ENCODE peak calls at places on chromosomes 7 and 10, in seven cellular contexts. B, V, O, U, R, K and S are unnamed samples.

GRCh38 chr7:47454066-47454950 is 127.6 kb downstream of the TNS3 start:
- DNase-seq in U (no peak), V (no peak), R (no peak), O (no peak), B (peak; percentile 67), K (no peak), S (no peak)

GRCh38 chr10:8180756-8181155 is 126.3 kb downstream of the GATA3 start:
- DNase-seq in B (no peak), U (no peak), O (no peak), V (no peak), R (no peak), K (no peak), S (no peak)

GRCh38 chr10:15374156-15374555 is 3.1 kb upstream of the FAM171A1 start:
- DNase-seq in K (no peak), R (no peak), V (no peak), U (no peak), O (no peak), B (no peak), S (no peak)

GRCh38 chr7:106756884-106757283 is 95.9 kb upstream of the CCDC71L start:
- DNase-seq in V (no peak), U (no peak), O (no peak), B (no peak), K (no peak), R (no peak), S (no peak)

GRCh38 chr10:113991091-113991860 is 52.4 kb upstream of the ADRB1 start:
- DNase-seq in U (no peak), V (no peak), B (no peak), O (no peak), R (no peak), K (no peak), S (no peak)

GRCh38 chr7:132773527-132773956 is 197.3 kb upstream of the PLXNA4 start:
- DNase-seq in B (peak; percentile 59), R (no peak), V (no peak), O (no peak), K (no peak), U (no peak), S (no peak)

GRCh38 chr7:140889645-140890044 is 35.1 kb downstream of the BRAF start:
- DNase-seq in R (no peak), K (no peak), V (no peak), O (no peak), B (no peak), U (no peak), S (no peak)

GRCh38 chr7:6556196-6556595 is 4.9 kb upstream of the GRID2IP start:
- DNase-seq in O (no peak), V (no peak), B (no peak), U (no peak), K (peak; percentile 79), R (no peak), S (no peak)

DNA sequence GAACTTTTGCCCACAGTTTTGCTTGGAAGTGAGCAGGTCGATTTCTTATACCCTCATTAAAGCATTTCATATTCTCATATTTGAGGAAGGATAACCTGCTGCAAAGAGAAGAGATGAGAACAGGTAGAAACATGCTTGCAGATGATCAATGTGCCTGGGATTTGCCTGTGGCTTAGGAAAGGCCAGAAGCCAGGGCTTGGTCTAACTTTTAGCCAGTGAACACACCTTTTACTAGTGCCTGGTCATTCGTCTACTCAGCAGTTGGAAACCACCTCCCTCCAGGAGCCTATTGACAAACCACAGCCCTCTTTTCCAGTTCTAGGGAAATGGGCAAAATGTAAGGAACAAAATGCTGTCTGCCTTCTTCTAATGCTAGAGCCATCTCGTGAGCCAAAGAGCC is 518.3 kb downstream of the ADRA2A start:
- DNase-seq in R (no peak), O (no peak), U (no peak), V (no peak), K (no peak), B (no peak), S (no peak)
- H3K27ac ChIP-seq in R (no peak overlapping the region), O (no peak overlapping the region), U (no peak overlapping the region), V (no peak overlapping the region), K (no peak overlapping the region), B (no peak overlapping the region), S (no peak overlapping the region)

GRCh38 chr7:12217311-12217710 is 6.2 kb downstream of the TMEM106B start:
- DNase-seq in R (no peak), V (no peak), K (no peak), O (no peak), U (no peak), B (no peak), S (no peak)
- H3K9me3 ChIP-seq in R (no peaks in the 10 kb centered on the region), V (no peaks in the 10 kb centered on the region), K (no peaks in the 10 kb centered on the region), O (no peaks in the 10 kb centered on the region), U (no peaks in the 10 kb centered on the region), B (no peaks in the 10 kb centered on the region), S (no peaks in the 10 kb centered on the region)

DNA sequence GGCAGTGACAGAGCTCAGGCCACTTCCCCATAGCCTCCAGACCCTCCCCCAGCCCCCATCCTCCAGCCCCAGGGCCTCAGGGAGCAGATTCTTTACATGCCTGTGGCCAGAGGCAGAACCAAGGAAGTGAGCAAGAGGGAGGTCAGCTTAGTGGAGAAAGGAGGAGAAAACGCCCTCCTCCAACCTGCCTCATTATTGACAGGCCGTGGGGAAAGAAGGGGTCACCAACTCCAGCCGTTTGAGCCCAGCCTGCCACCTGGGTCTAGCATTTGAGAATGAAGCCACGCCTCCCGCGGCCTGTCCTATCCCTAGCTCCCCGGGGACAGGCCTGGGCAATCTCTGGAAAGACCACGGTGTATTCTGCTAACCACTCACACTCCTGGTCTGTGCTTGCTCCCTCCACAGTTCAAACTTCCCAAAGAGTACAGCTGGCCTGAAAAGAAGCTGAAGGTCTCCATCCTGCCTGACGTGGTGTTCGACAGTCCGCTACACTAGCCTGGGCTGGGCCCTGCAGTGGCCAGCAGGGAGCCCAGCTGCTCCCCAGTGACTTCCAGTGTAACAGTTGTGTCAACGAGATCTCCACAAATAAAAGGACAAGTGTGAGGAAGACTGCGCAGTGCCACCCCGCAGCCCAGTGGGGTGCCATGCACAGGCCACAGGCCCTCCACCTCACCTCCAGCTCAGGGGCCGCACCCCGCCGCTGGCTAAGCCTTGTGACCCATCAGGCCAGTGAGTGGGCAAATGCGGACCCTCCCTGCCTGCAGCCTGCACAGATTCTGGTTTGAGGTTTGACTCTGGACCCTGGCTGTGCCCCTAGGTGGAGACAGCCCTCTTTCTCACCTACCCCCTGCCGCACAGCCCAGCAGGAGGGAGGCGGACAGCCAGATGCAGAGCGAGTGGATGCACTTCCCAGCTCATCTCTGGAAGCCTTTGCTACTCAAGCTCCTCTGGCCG is 14.3 kb upstream of the TRIM8 start:
- DNase-seq in R (peak; percentile 60), B (peak; percentile 83), O (peak; percentile 22), U (no peak), V (no peak), K (peak; percentile 90), S (peak; percentile 66)
- H3K27ac ChIP-seq in R (peak overlapping the region; percentile 71), B (peak overlapping the region; percentile 88), O (peak overlapping the region; percentile 93), U (peak overlapping the region; percentile 86), V (no peak overlapping the region), K (no peak overlapping the region), S (peak overlapping the region; percentile 67)

GRCh38 chr7:157754416-157754790 is 417.6 kb downstream of the DNAJB6 start:
- DNase-seq in K (no peak), R (no peak), O (no peak), U (no peak), B (no peak), V (no peak), S (no peak)
- H3K9me3 ChIP-seq in K (no peaks in the 10 kb centered on the region), R (no peaks in the 10 kb centered on the region), O (no peaks in the 10 kb centered on the region), U (no peaks in the 10 kb centered on the region), B (no peaks in the 10 kb centered on the region), V (no peaks in the 10 kb centered on the region), S (no peaks in the 10 kb centered on the region)